ENCODE peak calls at places on chromosomes 12 and 14, in nine cellular contexts. M is effector CD8-positive, alpha-beta T cell; O is left kidney; H is activated T-cell treated with anti-CD3 and anti-CD28 coated beads for 1 hour; Y is GM03348; L is non-pigmented ciliary epithelial cell; W is stimulated activated CD4-positive, alpha-beta T cell treated with anti-CD3 and anti-CD28 coated beads, Interleukin-1b, Interleukin-23, amount 100 ng/mL, for 1 hour; E is heart left ventricle; I is activated CD4-positive, alpha-beta memory T cell treated with anti-CD3 and anti-CD28 coated beads for 36 hours. B is an unnamed sample.

GRCh38 chr14:74933925-74934435 is 10.9 kb upstream of the RPS6KL1 start:
- DNase-seq in W (no peak), Y (no peak), I (no peak), M (no peak), O (no peak), L (no peak), H (no peak), E (no peak), B (no peak)

GRCh38 chr12:122845041-122845864 is 10.0 kb downstream of the HIP1R start:
- DNase-seq in Y (no peak), L (no peak), O (no peak), E (no peak), I (no peak), H (no peak), W (no peak), M (no peak), B (no peak)

GRCh38 chr12:98422809-98423208 is 92.6 kb upstream of the TMPO start:
- DNase-seq in Y (no peak), I (no peak), E (no peak), W (no peak), M (no peak), O (peak), L (no peak), H (no peak), B (no peak)

GRCh38 chr12:71941174-71941573 is 2.5 kb downstream of the TPH2 start:
- DNase-seq in L (no peak), W (no peak), I (no peak), H (no peak), M (no peak), E (no peak), O (no peak), Y (no peak), B (no peak)

GRCh38 chr14:73748858-73749357 is 34.7 kb upstream of the PNMA1 start:
- DNase-seq in L (no peak), I (no peak), M (no peak), W (no peak), O (no peak), E (no peak), Y (no peak), H (no peak), B (no peak)

GRCh38 chr12:107515446-107515958 is 170.1 kb upstream of the PWP1 start:
- DNase-seq in M (no peak), H (no peak), Y (peak), E (peak), L (peak), O (no peak), I (peak), W (no peak), B (no peak)

GRCh38 chr12:89694542-89694941 is 14.1 kb downstream of the ATP2B1 start:
- DNase-seq in M (no peak), Y (no peak), O (no peak), I (no peak), H (no peak), E (no peak), W (no peak), L (no peak), B (no peak)

GRCh38 chr12:119786539-119786938 is 90.6 kb downstream of the CIT start:
- DNase-seq in L (no peak), M (no peak), E (peak), Y (no peak), H (no peak), W (no peak), O (no peak), I (no peak), B (no peak)

GRCh38 chr12:32671930-32672785 is 6.9 kb upstream of the DNM1L start:
- DNase-seq in M (no peak), L (peak), E (no peak), H (no peak), Y (peak), O (peak), W (no peak), I (no peak), B (no peak)

GRCh38 chr12:105240233-105240632 is 4.3 kb upstream of the APPL2 start:
- DNase-seq in O (no peak), W (no peak), I (no peak), L (no peak), Y (no peak), M (no peak), E (no peak), H (no peak), B (no peak)

B was measured in memory B cell.